ENCODE peak calls at places on chromosomes 16 and 17, in ten cellular contexts. C is sigmoid colon; M is SK-N-SH; R is tibial artery; E is pancreas; A is effector memory CD4-positive, alpha-beta T cell; L is heart right ventricle; I is adrenal gland; U is lower lobe of right lung; J is CD8-positive, alpha-beta T cell. V is an unnamed sample.
A peak's percentile ranks its signal among the peaks of the same experiment; 100 is the strongest.

GRCh38 chr16:57045694-57046381 is 46.5 kb upstream of the CPNE2 start:
- DNase-seq in C (peak; percentile 84), M (peak; percentile 64), R (peak; percentile 83), E (no peak), A (no peak), L (peak; percentile 71), I (peak; percentile 29), U (peak; percentile 64), J (peak; percentile 68), V (peak; percentile 92)

GRCh38 chr16:56530872-56531271 is 11.0 kb upstream of the BBS2 start:
- DNase-seq in C (no peak), M (no peak), R (no peak), E (no peak), A (no peak), L (no peak), I (no peak), U (no peak), J (no peak), V (no peak)

GRCh38 chr17:72618018-72618509 is 474.4 kb downstream of the SLC39A11 start:
- DNase-seq in C (no peak), M (peak; percentile 80), R (no peak), E (no peak), A (peak; percentile 28), L (no peak), I (no peak), U (peak; percentile 63), J (no peak), V (peak; percentile 54)

GRCh38 chr17:31293586-31293985 is 3.5 kb downstream of the OMG start:
- DNase-seq in C (no peak), M (no peak), R (no peak), E (no peak), A (no peak), L (no peak), I (no peak), U (no peak), J (no peak), V (no peak)

GRCh38 chr16:4391635-4392381 is 20.2 kb downstream of the VASN start:
- DNase-seq in C (no peak), M (peak; percentile 88), R (no peak), E (no peak), A (no peak), L (no peak), I (no peak), U (no peak), J (no peak), V (peak; percentile 60)

GRCh38 chr17:19717411-19717908 is 1.1 kb upstream of the SLC47A2 start:
- DNase-seq in C (no peak), M (peak; percentile 26), R (no peak), E (peak; percentile 47), A (no peak), L (no peak), I (no peak), U (no peak), J (no peak), V (no peak)

GRCh38 chr17:50213026-50214015 is 11.9 kb upstream of the COL1A1 start:
- DNase-seq in C (no peak), M (peak; percentile 56), R (no peak), E (no peak), A (peak; percentile 10), L (no peak), I (no peak), U (no peak), J (peak; percentile 61), V (no peak)

GRCh38 chr16:49556252-49557069 is 182.9 kb downstream of the C16orf78 start:
- DNase-seq in C (no peak), M (no peak), R (no peak), E (no peak), A (no peak), L (no peak), I (no peak), U (no peak), J (no peak), V (no peak)

GRCh38 chr16:66409156-66409555 is 17.9 kb upstream of the BEAN1 start:
- DNase-seq in C (no peak), M (no peak), R (no peak), E (no peak), A (no peak), L (no peak), I (no peak), U (no peak), J (no peak), V (no peak)

GRCh38 chr16:78331749-78332148 is 232.3 kb downstream of the WWOX start:
- DNase-seq in C (no peak), M (no peak), R (no peak), E (no peak), A (no peak), L (no peak), I (no peak), U (no peak), J (no peak), V (no peak)

GRCh38 chr16:77551352-77551751 is 116.5 kb upstream of the ADAMTS18 start:
- DNase-seq in C (no peak), M (no peak), R (no peak), E (no peak), A (no peak), L (no peak), I (no peak), U (no peak), J (no peak), V (no peak)

GRCh38 chr17:81074875-81075274 is 39.9 kb downstream of the BAIAP2 start:
- DNase-seq in C (no peak), M (no peak), R (no peak), E (no peak), A (no peak), L (no peak), I (no peak), U (no peak), J (no peak), V (no peak)
- H3K4me1 ChIP-seq in C (peaks cover 13% of the 10 kb centered on the region), M (peaks cover 29% of the 10 kb centered on the region), R (no peaks in the 10 kb centered on the region), E (no peaks in the 10 kb centered on the region), A (no peaks in the 10 kb centered on the region), L (no peaks in the 10 kb centered on the region), I (no peaks in the 10 kb centered on the region), U (peaks cover 25% of the 10 kb centered on the region), J (no peaks in the 10 kb centered on the region), V (no peaks in the 10 kb centered on the region)

GRCh38 chr17:79955961-79956735 is 79.5 kb downstream of the TBC1D16 start:
- DNase-seq in C (peak; percentile 37), M (peak; percentile 15), R (peak; percentile 56), E (peak; percentile 36), A (no peak), L (no peak), I (no peak), U (peak; percentile 36), J (no peak), V (no peak)
- H3K4me3 ChIP-seq in C (no peak overlapping the region), M (no peak overlapping the region), R (no peak overlapping the region), E (no peak overlapping the region), A (no peak overlapping the region), L (no peak overlapping the region), I (no peak overlapping the region), U (no peak overlapping the region), J (no peak overlapping the region), V (no peak overlapping the region)

GRCh38 chr17:43369986-43370385 is 28.8 kb upstream of the ARL4D start:
- DNase-seq in C (peak; percentile 39), M (no peak), R (no peak), E (no peak), A (no peak), L (no peak), I (no peak), U (no peak), J (no peak), V (no peak)

GRCh38 chr17:43371227-43371821 is 27.5 kb upstream of the ARL4D start:
- DNase-seq in C (no peak), M (no peak), R (peak; percentile 11), E (no peak), A (no peak), L (no peak), I (no peak), U (no peak), J (no peak), V (no peak)

GRCh38 chr17:43373343-43373742 is 25.4 kb upstream of the ARL4D start:
- DNase-seq in C (no peak), M (no peak), R (no peak), E (no peak), A (no peak), L (no peak), I (peak; percentile 44), U (no peak), J (no peak), V (no peak)

GRCh38 chr17:43368740-43369506 is 29.9 kb upstream of the ARL4D start:
- DNase-seq in C (peak; percentile 94), M (peak; percentile 75), R (peak; percentile 91), E (peak; percentile 93), A (peak; percentile 41), L (peak; percentile 88), I (peak; percentile 84), U (peak; percentile 90), J (peak; percentile 81), V (peak; percentile 94)

GRCh38 chr17:43372273-43372911 is 26.4 kb upstream of the ARL4D start:
- DNase-seq in C (peak; percentile 90), M (no peak), R (peak; percentile 60), E (no peak), A (no peak), L (peak; percentile 43), I (no peak), U (no peak), J (no peak), V (no peak)
- H3K27ac ChIP-seq in C (peak overlapping the region; percentile 99), M (no peak overlapping the region), R (no peak overlapping the region), E (peak overlapping the region; percentile 41), A (no peak overlapping the region), L (peak overlapping the region; percentile 41), I (no peak overlapping the region), U (peak overlapping the region; percentile 65), J (no peak overlapping the region), V (peak overlapping the region; percentile 59)

GRCh38 chr17:17509601-17510425 is 13.6 kb upstream of the RASD1 start:
- DNase-seq in C (no peak), M (no peak), R (no peak), E (peak; percentile 43), A (no peak), L (no peak), I (no peak), U (peak; percentile 33), J (no peak), V (no peak)

GRCh38 chr17:17507465-17508011 is 11.3 kb upstream of the RASD1 start:
- DNase-seq in C (no peak), M (no peak), R (no peak), E (peak; percentile 68), A (no peak), L (no peak), I (no peak), U (peak; percentile 32), J (no peak), V (no peak)

GRCh38 chr17:17508641-17509591 is 12.7 kb upstream of the RASD1 start:
- DNase-seq in C (no peak), M (no peak), R (no peak), E (peak; percentile 55), A (no peak), L (no peak), I (no peak), U (peak; percentile 30), J (no peak), V (no peak)

GRCh38 chr17:17506893-17507464 is 10.8 kb upstream of the RASD1 start:
- DNase-seq in C (no peak), M (peak; percentile 48), R (no peak), E (peak; percentile 83), A (no peak), L (peak; percentile 60), I (no peak), U (peak; percentile 49), J (no peak), V (peak; percentile 84)

DNA sequence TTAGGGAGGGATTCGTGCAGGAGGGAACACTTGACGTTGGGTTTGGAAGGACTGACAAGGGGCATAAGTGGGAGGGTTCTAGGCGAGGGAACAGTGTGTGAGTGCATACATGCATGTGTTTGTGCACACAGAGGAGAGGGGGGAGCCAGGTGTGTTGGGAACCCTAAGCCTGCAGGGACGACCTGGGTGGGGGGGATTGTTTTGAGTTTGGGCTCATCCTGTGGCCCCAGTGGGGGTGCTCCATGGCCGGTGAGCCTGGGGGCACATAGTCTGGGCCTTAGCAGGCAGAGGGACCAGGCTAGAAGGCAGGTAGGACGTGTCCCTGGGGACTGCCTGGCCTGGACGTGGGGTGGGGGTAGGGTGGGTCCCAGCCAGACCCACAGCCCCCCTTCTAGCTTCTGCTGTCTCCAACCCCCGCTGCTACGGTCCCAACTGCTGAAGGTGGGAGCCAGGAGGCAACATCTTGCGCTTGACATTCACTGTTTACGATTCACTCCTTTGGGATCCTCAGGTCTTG is 11.9 kb upstream of the RASD1 start:
- DNase-seq in C (no peak), M (no peak), R (no peak), E (peak; percentile 44), A (no peak), L (no peak), I (no peak), U (peak; percentile 24), J (no peak), V (peak; percentile 37)
- H3K4me1 ChIP-seq in C (no peaks in the 10 kb centered on the region), M (peaks cover 23% of the 10 kb centered on the region), R (no peaks in the 10 kb centered on the region), E (no peaks in the 10 kb centered on the region), A (no peaks in the 10 kb centered on the region), L (peaks cover 14% of the 10 kb centered on the region), I (no peaks in the 10 kb centered on the region), U (no peaks in the 10 kb centered on the region), J (no peaks in the 10 kb centered on the region), V (peaks cover 3% of the 10 kb centered on the region)